ENCODE peak calls at places on chromosomes 6 and 20, in nine cellular contexts. Q, U, P, A, S, K, V, G and J are unnamed samples.

GRCh38 chr20:39245685-39246311 is 283.7 kb downstream of the DHX35 start:
- DNase-seq in K (no peak), U (no peak), G (no peak), V (no peak), P (no peak), S (no peak), Q (no peak), A (no peak), J (no peak)

GRCh38 chr6:90233994-90234393 is 62.6 kb downstream of the BACH2 start:
- DNase-seq in V (peak; percentile 59), P (no peak), S (no peak), Q (no peak), U (no peak), G (no peak), A (no peak), K (peak; percentile 77), J (no peak)

GRCh38 chr6:43074847-43075741 is 1.0 kb upstream of the PTK7 start:
- DNase-seq in V (no peak), Q (peak; percentile 80), P (no peak), K (no peak), S (peak; percentile 17), G (no peak), U (peak; percentile 46), A (no peak), J (no peak)

GRCh38 chr6:5287205-5287965 is 26.1 kb downstream of the FARS2 start:
- DNase-seq in U (peak; percentile 39), S (peak; percentile 84), Q (peak; percentile 88), K (no peak), P (no peak), G (peak; percentile 77), A (no peak), V (no peak), J (peak; percentile 67)

GRCh38 chr6:21277601-21278043 is 315.9 kb upstream of the SOX4 start:
- DNase-seq in V (no peak), P (no peak), G (peak; percentile 8), K (no peak), S (peak; percentile 2), Q (no peak), U (no peak), A (peak; percentile 11), J (peak; percentile 15)

GRCh38 chr6:96212076-96212475 is 196.3 kb downstream of the FUT9 start:
- DNase-seq in V (no peak), U (no peak), S (no peak), K (no peak), P (no peak), Q (no peak), G (no peak), A (peak; percentile 40), J (no peak)

GRCh38 chr20:50743087-50743486 is 11.7 kb downstream of the PARD6B start:
- DNase-seq in V (no peak), P (no peak), S (no peak), U (no peak), G (no peak), Q (no peak), A (no peak), K (no peak), J (no peak)

GRCh38 chr6:138654715-138655634 is 118.6 kb upstream of the CCDC28A start:
- DNase-seq in G (peak; percentile 73), Q (peak; percentile 15), V (no peak), U (no peak), S (peak; percentile 58), K (peak; percentile 59), A (no peak), P (no peak), J (peak; percentile 62)

GRCh38 chr6:155026366-155027045 is 31.4 kb downstream of the TIAM2 start:
- DNase-seq in Q (peak; percentile 76), A (no peak), S (peak; percentile 83), V (no peak), U (peak; percentile 77), G (peak; percentile 95), K (peak; percentile 10), P (no peak), J (peak; percentile 99)

GRCh38 chr6:91412532-91412931 is 825.7 kb upstream of the MAP3K7 start:
- DNase-seq in A (no peak), P (no peak), S (no peak), U (no peak), V (no peak), K (no peak), Q (peak; percentile 16), G (no peak), J (no peak)